ENCODE peak calls at places on chromosome 7, in four cellular contexts. A, J, P and Y are unnamed samples.

GRCh38 chr7:78747568-78747967 is 705.9 kb downstream of the MAGI2 start:
- DNase-seq in A (no peak), J (no peak), P (no peak), Y (no peak)

GRCh38 chr7:79692015-79692414 is 238.5 kb upstream of the MAGI2 start:
- DNase-seq in A (no peak), J (peak), P (no peak), Y (no peak)

GRCh38 chr7:135768990-135769389 is 20.4 kb upstream of the FAM180A start:
- DNase-seq in A (no peak), J (no peak), P (no peak), Y (no peak)

GRCh38 chr7:140540142-140540777 is 61.0 kb upstream of the MKRN1 start:
- DNase-seq in A (no peak), J (no peak), P (no peak), Y (no peak)

GRCh38 chr7:25014735-25015134 is 34.8 kb upstream of the OSBPL3 start:
- DNase-seq in A (no peak), J (peak), P (no peak), Y (no peak)

GRCh38 chr7:107118109-107118900 is 50.5 kb upstream of the HBP1 start:
- DNase-seq in A (no peak), J (peak), P (no peak), Y (no peak)

GRCh38 chr7:54722502-54722901 is 36.5 kb downstream of the SEC61G start:
- DNase-seq in A (no peak), J (no peak), P (no peak), Y (no peak)

GRCh38 chr7:34087892-34088891 is 182.9 kb downstream of the BMPER start:
- DNase-seq in A (no peak), J (peak), P (peak), Y (no peak)

GRCh38 chr7:108406474-108406873 is 49.8 kb downstream of the NRCAM start:
- DNase-seq in A (no peak), J (peak), P (no peak), Y (no peak)

GRCh38 chr7:120052884-120053382 is 220.0 kb upstream of the KCND2 start:
- DNase-seq in A (no peak), J (peak), P (no peak), Y (no peak)

GRCh38 chr7:155482511-155483183 is 24.7 kb downstream of the EN2 start:
- DNase-seq in A (no peak), J (no peak), P (peak), Y (no peak)

GRCh38 chr7:94095359-94096009 is 91.3 kb upstream of the BET1 start:
- DNase-seq in A (no peak), J (no peak), P (no peak), Y (no peak)

GRCh38 chr7:136020556-136020955 is 43.4 kb upstream of the MTPN start:
- DNase-seq in A (no peak), J (no peak), P (no peak), Y (no peak)

GRCh38 chr7:142158741-142159496 is 47.4 kb downstream of the MGAM2 start:
- DNase-seq in A (no peak), J (no peak), P (no peak), Y (no peak)

GRCh38 chr7:68364871-68365625 is 1233.2 kb upstream of the AUTS2 start:
- DNase-seq in A (no peak), J (no peak), P (peak), Y (no peak)

GRCh38 chr7:126286317-126286716 is 966.4 kb downstream of the GRM8 start:
- DNase-seq in A (no peak), J (no peak), P (no peak), Y (no peak)

GRCh38 chr7:16930958-16931357 is 49.2 kb upstream of the AGR3 start:
- DNase-seq in A (no peak), J (no peak), P (peak), Y (peak)

GRCh38 chr7:54112568-54112967 is 429.6 kb upstream of the VSTM2A start:
- DNase-seq in A (no peak), J (no peak), P (no peak), Y (no peak)

GRCh38 chr7:7862393-7862792 is 106.2 kb upstream of the GLCCI1 start:
- DNase-seq in A (no peak), J (peak), P (no peak), Y (no peak)

GRCh38 chr7:36391436-36392198 is 2.0 kb downstream of the ANLN start:
- DNase-seq in A (peak), J (peak), P (peak), Y (no peak)

GRCh38 chr7:77248154-77248553 is 48.5 kb upstream of the FGL2 start:
- DNase-seq in A (no peak), J (no peak), P (no peak), Y (no peak)

GRCh38 chr7:125645770-125646169 is 716.1 kb upstream of the POT1 start:
- DNase-seq in A (no peak), J (no peak), P (peak), Y (no peak)

GRCh38 chr7:120856621-120857352 is 1.2 kb downstream of the TSPAN12 start:
- DNase-seq in A (no peak), J (peak), P (peak), Y (no peak)

GRCh38 chr7:22417841-22418240 is 60.9 kb upstream of the RAPGEF5 start:
- DNase-seq in A (no peak), J (no peak), P (no peak), Y (no peak)

GRCh38 chr7:127708788-127709187 is 56.8 kb downstream of the SND1 start:
- DNase-seq in A (peak), J (peak), P (peak), Y (peak)

DNA sequence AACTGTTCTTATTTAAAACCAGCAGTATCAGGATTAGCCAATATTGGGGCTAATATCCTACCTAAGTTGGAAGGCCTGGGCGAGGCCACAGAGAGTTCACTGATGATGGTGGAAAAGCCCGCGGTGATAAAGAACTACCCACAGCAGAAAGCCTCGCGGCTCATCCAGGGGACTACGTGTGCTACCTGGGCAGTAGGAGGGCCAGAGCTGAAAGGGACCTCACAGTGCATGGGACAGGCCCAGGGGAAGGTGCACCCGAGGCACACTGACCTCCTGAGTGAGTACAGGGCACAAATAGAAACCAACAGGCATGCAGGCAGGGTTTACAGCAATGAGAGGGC is 1.4 kb downstream of the WDR86 start:
- DNase-seq in A (no peak), J (no peak), P (no peak), Y (no peak)
- H3K4me2 ChIP-seq in A (no peak), J (no peak), P (peak), Y (peak)

GRCh38 chr7:96825285-96825684 is 115.6 kb upstream of the SEM1 start:
- DNase-seq in A (no peak), J (no peak), P (no peak), Y (no peak)
- H3K4me2 ChIP-seq in A (no peak), J (no peak), P (no peak), Y (no peak)

DNA sequence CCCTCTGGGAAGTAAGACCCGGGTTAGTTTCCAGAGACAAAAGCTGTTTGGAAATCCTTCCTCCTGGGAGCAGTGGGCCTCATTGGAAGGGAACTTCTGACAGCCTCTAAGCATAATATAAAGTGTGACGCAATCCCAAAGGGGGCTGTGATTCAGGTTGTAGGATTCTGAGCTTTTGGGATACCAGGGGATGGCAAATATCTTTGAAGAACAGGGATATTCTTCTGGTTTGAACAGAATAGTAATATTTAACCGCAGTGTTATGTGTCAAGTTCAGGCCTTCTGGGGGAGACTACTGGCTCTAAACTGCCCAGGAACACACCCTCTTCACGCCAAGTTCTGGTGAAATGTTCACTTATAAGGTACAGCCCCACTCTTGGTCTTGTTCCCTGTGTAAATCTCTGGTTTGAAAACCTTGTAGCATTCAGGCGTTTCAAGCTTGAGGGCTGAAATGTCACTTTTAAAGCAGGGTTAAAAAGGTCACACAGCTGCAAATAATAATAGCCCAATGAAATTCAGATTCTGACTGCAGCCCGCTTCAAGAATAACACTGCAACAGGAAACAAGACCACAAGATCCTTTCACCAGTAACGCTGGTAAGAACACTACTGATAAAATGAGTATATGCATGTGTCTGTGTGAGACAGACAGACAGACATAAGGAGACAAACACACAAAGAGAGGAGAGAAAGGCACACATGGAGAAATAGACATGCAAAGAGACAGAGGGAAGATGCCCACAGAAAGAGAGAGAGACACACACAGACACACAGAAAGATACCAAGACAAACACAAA is 69.0 kb downstream of the CREB5 start:
- DNase-seq in A (peak), J (peak), P (peak), Y (no peak)
- H3K4me2 ChIP-seq in A (peak), J (peak), P (no peak), Y (no peak)

GRCh38 chr7:1170741-1171501 is 10.9 kb upstream of the ZFAND2A start:
- DNase-seq in A (no peak), J (no peak), P (no peak), Y (no peak)

GRCh38 chr7:1168422-1168821 is 8.4 kb upstream of the ZFAND2A start:
- DNase-seq in A (no peak), J (no peak), P (no peak), Y (no peak)

GRCh38 chr7:1164436-1164835 is 4.4 kb upstream of the ZFAND2A start:
- DNase-seq in A (no peak), J (no peak), P (no peak), Y (no peak)

GRCh38 chr7:1172666-1173523 is 12.9 kb upstream of the ZFAND2A start:
- DNase-seq in A (no peak), J (no peak), P (no peak), Y (no peak)

DNA sequence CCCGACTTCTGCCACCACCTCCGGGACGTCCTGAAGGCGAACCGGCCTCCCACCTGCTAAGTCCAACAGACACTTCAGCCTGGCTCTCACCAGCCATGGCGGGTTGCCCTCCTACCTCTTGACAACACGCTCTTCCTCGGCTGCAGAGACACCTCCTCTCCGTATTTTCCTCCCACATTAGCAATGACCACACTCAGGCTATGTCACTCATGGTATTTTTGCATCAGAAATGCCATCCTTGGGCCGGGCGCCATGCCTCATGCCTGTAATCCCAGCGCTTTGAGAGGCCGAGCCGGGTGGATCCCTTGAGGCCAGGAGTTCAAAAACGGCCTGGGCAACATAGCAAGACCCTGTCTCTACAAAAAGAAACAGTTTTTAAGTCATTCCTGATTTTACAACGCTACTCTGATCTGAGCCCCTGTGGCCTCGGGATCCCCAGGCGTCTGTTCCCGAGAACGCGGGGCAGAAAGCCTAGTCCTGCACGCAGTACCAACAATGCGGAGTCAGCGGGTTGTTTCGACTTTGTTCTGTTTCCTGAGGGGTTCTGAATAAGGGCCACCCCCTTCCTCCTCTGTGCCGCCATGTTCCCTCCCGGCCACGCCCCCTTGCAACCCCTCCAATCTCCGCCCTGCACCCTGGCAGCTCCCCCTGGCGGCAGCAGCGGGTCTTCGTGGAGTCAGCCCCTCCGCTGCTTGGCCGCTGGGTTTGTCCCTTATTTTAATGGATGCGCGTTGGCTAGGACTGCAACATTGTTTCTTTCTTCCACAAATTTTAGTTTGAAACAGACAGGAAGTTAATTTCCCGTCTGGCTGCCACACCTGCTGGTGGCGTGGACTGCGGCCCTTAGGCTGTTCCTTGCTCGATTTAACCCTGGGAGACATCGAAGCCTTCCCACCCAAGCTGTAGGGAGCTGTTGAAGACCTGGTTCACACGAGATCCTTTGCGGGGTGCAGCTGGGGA is 9.7 kb upstream of the ZFAND2A start:
- DNase-seq in A (peak), J (no peak), P (peak), Y (peak)
- H3K4me2 ChIP-seq in A (peak), J (no peak), P (peak), Y (peak)

GRCh38 chr7:151115836-151116418 is 29.7 kb downstream of the AGAP3 start:
- DNase-seq in A (no peak), J (no peak), P (no peak), Y (no peak)
- H3K4me2 ChIP-seq in A (no peak), J (no peak), P (no peak), Y (peak)

GRCh38 chr7:81506609-81507008 is 263.2 kb downstream of the HGF start:
- DNase-seq in A (no peak), J (no peak), P (no peak), Y (no peak)
- H3K4me2 ChIP-seq in A (no peak), J (no peak), P (no peak), Y (no peak)

DNA sequence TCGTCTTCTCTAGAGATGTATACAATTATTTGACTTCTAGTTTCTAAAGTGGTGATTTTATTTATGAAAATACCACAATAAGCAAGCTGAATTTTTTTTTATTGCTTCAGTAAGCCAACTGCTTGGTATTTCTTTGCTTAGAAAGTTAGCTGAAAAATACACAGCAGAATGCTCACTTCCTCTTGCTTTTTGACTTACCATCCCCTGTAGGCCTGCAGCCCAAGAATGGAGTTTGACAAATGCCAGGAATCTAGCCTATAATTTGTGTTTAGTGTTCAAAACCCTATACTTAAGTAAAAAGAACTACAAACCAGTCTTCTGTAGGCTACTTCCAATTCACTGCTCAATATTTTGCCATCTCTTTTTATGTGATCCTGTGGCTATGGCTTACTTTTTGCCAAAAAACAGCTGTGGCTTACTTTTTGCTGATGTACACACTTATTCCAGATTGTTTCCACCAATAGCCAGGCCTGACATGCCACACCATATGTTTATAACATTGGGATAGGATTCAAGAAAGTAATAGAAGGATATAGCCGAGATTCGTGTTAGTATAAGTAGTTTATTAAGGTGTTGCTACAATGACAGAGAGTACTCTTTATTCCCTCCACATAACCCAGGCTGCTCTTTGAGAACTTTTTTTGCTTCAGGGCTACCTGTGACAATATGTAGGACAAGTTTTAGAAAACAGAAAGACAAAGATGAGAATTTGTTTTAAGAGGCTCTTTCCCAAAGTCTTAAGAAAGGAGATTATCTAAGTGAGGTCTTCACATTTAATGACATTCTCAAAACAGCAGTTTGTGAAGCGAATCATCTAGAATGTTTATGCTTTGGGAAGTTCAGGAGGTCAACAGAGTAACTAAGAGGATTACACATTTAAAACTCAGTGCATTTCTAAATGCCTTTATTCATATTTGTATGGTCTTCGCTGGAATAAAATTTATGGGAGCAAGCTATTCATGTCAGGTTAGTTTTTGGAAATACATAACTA is 263.9 kb upstream of the FZD1 start:
- DNase-seq in A (no peak), J (peak), P (no peak), Y (no peak)
- H3K4me2 ChIP-seq in A (no peak), J (peak), P (no peak), Y (no peak)

DNA sequence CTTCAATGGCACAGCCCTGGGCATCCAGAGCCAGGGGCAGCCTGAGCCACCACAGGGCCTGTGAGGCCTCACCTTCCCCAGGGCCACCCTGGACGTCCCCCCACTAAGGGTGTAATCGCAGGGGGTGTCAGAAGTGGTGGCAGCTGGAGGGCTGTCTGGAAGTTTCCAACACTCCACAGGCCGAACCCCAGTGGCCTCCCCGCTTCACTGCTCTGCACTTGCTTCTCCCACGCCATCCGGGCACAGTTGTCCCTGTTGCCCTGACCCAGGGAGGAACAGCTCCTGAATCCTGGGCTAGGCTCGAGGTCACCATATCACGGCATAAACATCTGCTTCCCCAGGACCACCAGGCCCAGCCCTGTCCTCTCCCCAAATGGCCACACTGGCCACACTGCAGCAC is 276.6 kb downstream of the MAD1L1 start:
- DNase-seq in A (no peak), J (no peak), P (no peak), Y (no peak)
- H3K4me2 ChIP-seq in A (no peak), J (no peak), P (no peak), Y (no peak)